ENCODE peak calls at places on chromosomes 6 and 20, in nine cellular contexts. One of them, this sample, is unnamed.

GRCh38 chr20:63641146-63641791 is 12.0 kb downstream of the STMN3 start:
- DNase-seq in stimulated activated CD8-positive, alpha-beta memory T cell treated with anti-CD3 and anti-CD28 coated beads, Interleukin-15, amount 100 ng/mL, for 24 hours: no peak
- DNase-seq in endothelial cell of umbilical vein: peak; percentile 33
- DNase-seq in glutamatergic neuron: no peak
- DNase-seq in iris pigment epithelial cell: peak; percentile 18
- DNase-seq in CD8-positive, alpha-beta T cell: peak; percentile 83
- DNase-seq in memory B cell: peak; percentile 67
- DNase-seq in T-helper 9 cell: peak; percentile 27
- DNase-seq in GM12892: no peak
- DNase-seq in this sample: peak; percentile 57

GRCh38 chr6:46103437-46103836 is 26.4 kb upstream of the ENPP4 start:
- DNase-seq in stimulated activated CD8-positive, alpha-beta memory T cell treated with anti-CD3 and anti-CD28 coated beads, Interleukin-15, amount 100 ng/mL, for 24 hours: no peak
- DNase-seq in CD8-positive, alpha-beta T cell: no peak
- DNase-seq in T-helper 9 cell: no peak
- DNase-seq in GM12892: no peak
- DNase-seq in endothelial cell of umbilical vein: no peak
- DNase-seq in memory B cell: no peak
- DNase-seq in iris pigment epithelial cell: no peak
- DNase-seq in glutamatergic neuron: no peak
- DNase-seq in this sample: no peak

GRCh38 chr6:14487625-14488024 is 370.1 kb downstream of the CD83 start:
- DNase-seq in stimulated activated CD8-positive, alpha-beta memory T cell treated with anti-CD3 and anti-CD28 coated beads, Interleukin-15, amount 100 ng/mL, for 24 hours: no peak
- DNase-seq in endothelial cell of umbilical vein: no peak
- DNase-seq in GM12892: no peak
- DNase-seq in memory B cell: no peak
- DNase-seq in glutamatergic neuron: no peak
- DNase-seq in CD8-positive, alpha-beta T cell: no peak
- DNase-seq in T-helper 9 cell: no peak
- DNase-seq in iris pigment epithelial cell: no peak
- DNase-seq in this sample: no peak

GRCh38 chr6:6494677-6495076 is 93.8 kb upstream of the LY86 start:
- DNase-seq in CD8-positive, alpha-beta T cell: no peak
- DNase-seq in endothelial cell of umbilical vein: no peak
- DNase-seq in iris pigment epithelial cell: no peak
- DNase-seq in GM12892: peak; percentile 19
- DNase-seq in T-helper 9 cell: no peak
- DNase-seq in glutamatergic neuron: peak; percentile 69
- DNase-seq in stimulated activated CD8-positive, alpha-beta memory T cell treated with anti-CD3 and anti-CD28 coated beads, Interleukin-15, amount 100 ng/mL, for 24 hours: no peak
- DNase-seq in memory B cell: peak; percentile 43
- DNase-seq in this sample: no peak

GRCh38 chr20:50635014-50635557 is 56.3 kb downstream of the RIPOR3 start:
- DNase-seq in iris pigment epithelial cell: no peak
- DNase-seq in endothelial cell of umbilical vein: no peak
- DNase-seq in CD8-positive, alpha-beta T cell: no peak
- DNase-seq in T-helper 9 cell: no peak
- DNase-seq in glutamatergic neuron: no peak
- DNase-seq in GM12892: no peak
- DNase-seq in memory B cell: no peak
- DNase-seq in stimulated activated CD8-positive, alpha-beta memory T cell treated with anti-CD3 and anti-CD28 coated beads, Interleukin-15, amount 100 ng/mL, for 24 hours: no peak
- DNase-seq in this sample: no peak

GRCh38 chr20:24584538-24585356 is 115.3 kb downstream of the SYNDIG1 start:
- DNase-seq in endothelial cell of umbilical vein: no peak
- DNase-seq in glutamatergic neuron: no peak
- DNase-seq in stimulated activated CD8-positive, alpha-beta memory T cell treated with anti-CD3 and anti-CD28 coated beads, Interleukin-15, amount 100 ng/mL, for 24 hours: no peak
- DNase-seq in memory B cell: no peak
- DNase-seq in iris pigment epithelial cell: peak; percentile 32
- DNase-seq in GM12892: no peak
- DNase-seq in T-helper 9 cell: no peak
- DNase-seq in CD8-positive, alpha-beta T cell: no peak
- DNase-seq in this sample: no peak

GRCh38 chr6:119834418-119834817 is 484.9 kb upstream of the MAN1A1 start:
- DNase-seq in iris pigment epithelial cell: no peak
- DNase-seq in memory B cell: no peak
- DNase-seq in T-helper 9 cell: no peak
- DNase-seq in glutamatergic neuron: no peak
- DNase-seq in endothelial cell of umbilical vein: no peak
- DNase-seq in GM12892: no peak
- DNase-seq in CD8-positive, alpha-beta T cell: no peak
- DNase-seq in stimulated activated CD8-positive, alpha-beta memory T cell treated with anti-CD3 and anti-CD28 coated beads, Interleukin-15, amount 100 ng/mL, for 24 hours: no peak
- DNase-seq in this sample: no peak

GRCh38 chr6:63923139-63923739 is 287.6 kb downstream of the PHF3 start:
- DNase-seq in CD8-positive, alpha-beta T cell: no peak
- DNase-seq in glutamatergic neuron: no peak
- DNase-seq in iris pigment epithelial cell: peak; percentile 33
- DNase-seq in endothelial cell of umbilical vein: peak; percentile 17
- DNase-seq in memory B cell: no peak
- DNase-seq in GM12892: no peak
- DNase-seq in stimulated activated CD8-positive, alpha-beta memory T cell treated with anti-CD3 and anti-CD28 coated beads, Interleukin-15, amount 100 ng/mL, for 24 hours: no peak
- DNase-seq in T-helper 9 cell: no peak
- DNase-seq in this sample: no peak

GRCh38 chr6:137646506-137646905 is 152.3 kb upstream of the OLIG3 start:
- DNase-seq in GM12892: no peak
- DNase-seq in stimulated activated CD8-positive, alpha-beta memory T cell treated with anti-CD3 and anti-CD28 coated beads, Interleukin-15, amount 100 ng/mL, for 24 hours: no peak
- DNase-seq in memory B cell: no peak
- DNase-seq in CD8-positive, alpha-beta T cell: no peak
- DNase-seq in T-helper 9 cell: no peak
- DNase-seq in iris pigment epithelial cell: no peak
- DNase-seq in endothelial cell of umbilical vein: no peak
- DNase-seq in glutamatergic neuron: no peak
- DNase-seq in this sample: no peak

GRCh38 chr6:108966855-108967755 is 118.9 kb downstream of the ARMC2 start:
- DNase-seq in stimulated activated CD8-positive, alpha-beta memory T cell treated with anti-CD3 and anti-CD28 coated beads, Interleukin-15, amount 100 ng/mL, for 24 hours: no peak
- DNase-seq in memory B cell: no peak
- DNase-seq in endothelial cell of umbilical vein: peak; percentile 28
- DNase-seq in T-helper 9 cell: no peak
- DNase-seq in CD8-positive, alpha-beta T cell: no peak
- DNase-seq in GM12892: no peak
- DNase-seq in iris pigment epithelial cell: peak; percentile 58
- DNase-seq in glutamatergic neuron: peak; percentile 57
- DNase-seq in this sample: no peak

GRCh38 chr20:4929686-4930397 is 71.5 kb downstream of the SLC23A2 start:
- DNase-seq in CD8-positive, alpha-beta T cell: no peak
- DNase-seq in GM12892: no peak
- DNase-seq in endothelial cell of umbilical vein: no peak
- DNase-seq in stimulated activated CD8-positive, alpha-beta memory T cell treated with anti-CD3 and anti-CD28 coated beads, Interleukin-15, amount 100 ng/mL, for 24 hours: no peak
- DNase-seq in T-helper 9 cell: no peak
- DNase-seq in glutamatergic neuron: no peak
- DNase-seq in memory B cell: no peak
- DNase-seq in iris pigment epithelial cell: peak; percentile 68
- DNase-seq in this sample: no peak

GRCh38 chr20:2537101-2537500 is 728 bp downstream of the TMC2 start:
- DNase-seq in glutamatergic neuron: no peak
- DNase-seq in CD8-positive, alpha-beta T cell: no peak
- DNase-seq in endothelial cell of umbilical vein: no peak
- DNase-seq in iris pigment epithelial cell: no peak
- DNase-seq in T-helper 9 cell: no peak
- DNase-seq in stimulated activated CD8-positive, alpha-beta memory T cell treated with anti-CD3 and anti-CD28 coated beads, Interleukin-15, amount 100 ng/mL, for 24 hours: no peak
- DNase-seq in memory B cell: no peak
- DNase-seq in GM12892: no peak
- DNase-seq in this sample: no peak